ENCODE peak calls at places on chromosomes 5 and 9, in seven cellular contexts. I is GM23248, Y is endothelial cell of umbilical vein, N is adrenal gland, A is GM23338, Q is aorta, K is mesendoderm. F is an unnamed sample.

GRCh38 chr5:165887147-165887546 is 2381.7 kb downstream of the MAT2B start:
- DNase-seq in Q (no peak), N (no peak), I (no peak), A (no peak), K (no peak), Y (no peak), F (no peak)

GRCh38 chr9:69307446-69308216 is 17.4 kb upstream of the ENTREP1 start:
- DNase-seq in K (peak; percentile 96), N (no peak), A (peak; percentile 91), Y (peak; percentile 54), I (peak; percentile 41), Q (no peak), F (no peak)

GRCh38 chr5:111747336-111747735 is 9.7 kb downstream of the NREP start:
- DNase-seq in Y (peak; percentile 30), N (no peak), A (no peak), I (peak; percentile 77), Q (no peak), K (no peak), F (no peak)

GRCh38 chr5:96146675-96147074 is 185.0 kb upstream of the ELL2 start:
- DNase-seq in Q (no peak), A (peak; percentile 8), K (peak; percentile 49), I (peak; percentile 90), N (no peak), Y (peak; percentile 6), F (no peak)

GRCh38 chr9:123484130-123484529 is 128.1 kb downstream of the CRB2 start:
- DNase-seq in I (no peak), Q (no peak), N (no peak), A (no peak), K (no peak), Y (no peak), F (no peak)

GRCh38 chr9:18770509-18770908 is 262.5 kb downstream of the SAXO1 start:
- DNase-seq in I (no peak), N (no peak), Q (no peak), Y (no peak), K (no peak), A (no peak), F (no peak)

GRCh38 chr9:111068816-111069215 is 30.5 kb upstream of the LPAR1 start:
- DNase-seq in N (no peak), A (no peak), Q (no peak), Y (no peak), I (peak; percentile 76), K (no peak), F (no peak)

GRCh38 chr5:161165998-161166660 is 314.1 kb upstream of the ATP10B start:
- DNase-seq in N (no peak), Q (no peak), I (no peak), K (no peak), A (peak; percentile 13), Y (no peak), F (no peak)

GRCh38 chr5:3251784-3252183 is 343.8 kb upstream of the IRX1 start:
- DNase-seq in I (no peak), Q (no peak), A (peak; percentile 45), K (peak; percentile 31), Y (no peak), N (no peak), F (no peak)

GRCh38 chr5:123785160-123786001 is 273.4 kb downstream of the CSNK1G3 start:
- DNase-seq in A (peak; percentile 17), Y (peak; percentile 54), I (peak; percentile 64), N (no peak), Q (no peak), K (no peak), F (no peak)

GRCh38 chr5:146662229-146662628 is 146.2 kb upstream of the GPR151 start:
- DNase-seq in N (no peak), Q (no peak), Y (peak; percentile 51), A (peak; percentile 72), I (no peak), K (peak; percentile 43), F (no peak)

GRCh38 chr9:94813379-94813778 is 86.9 kb downstream of the AOPEP start:
- DNase-seq in A (no peak), Y (no peak), I (no peak), Q (no peak), N (no peak), K (no peak), F (no peak)

GRCh38 chr9:94819161-94819677 is 92.7 kb downstream of the AOPEP start:
- DNase-seq in Y (no peak), N (peak; percentile 29), Q (no peak), K (no peak), A (no peak), I (no peak), F (peak; percentile 23)

GRCh38 chr9:94821098-94821930 is 94.8 kb downstream of the AOPEP start:
- DNase-seq in A (no peak), I (no peak), N (no peak), Q (no peak), Y (no peak), K (no peak), F (no peak)

GRCh38 chr9:94817291-94818195 is 91.0 kb downstream of the AOPEP start:
- DNase-seq in Y (no peak), Q (no peak), I (no peak), N (no peak), K (no peak), A (no peak), F (no peak)

DNA sequence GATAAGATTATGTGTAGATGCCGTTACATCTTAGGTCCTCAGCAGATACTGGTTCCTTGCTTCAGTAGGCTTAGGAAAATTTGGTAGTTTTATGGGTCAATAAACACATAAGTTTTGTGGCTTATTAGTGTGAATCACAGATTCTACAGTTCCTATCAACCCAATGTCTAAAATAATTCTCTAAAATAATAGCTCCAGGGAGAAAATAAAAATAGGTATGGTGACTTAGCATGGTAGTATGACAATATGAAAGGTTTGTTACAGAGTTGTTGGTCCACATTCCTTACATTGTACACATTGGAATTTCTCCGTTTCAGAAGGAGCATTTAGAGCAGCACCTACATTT is 91.7 kb downstream of the AOPEP start:
- DNase-seq in K (no peak), N (no peak), A (no peak), Y (no peak), I (no peak), Q (no peak), F (no peak)
- H3K27ac ChIP-seq in K (no peak overlapping the region), N (no peak overlapping the region), A (no peak overlapping the region), Y (no peak overlapping the region), I (no peak overlapping the region), Q (no peak overlapping the region), F (peak overlapping the region; percentile 19)

DNA sequence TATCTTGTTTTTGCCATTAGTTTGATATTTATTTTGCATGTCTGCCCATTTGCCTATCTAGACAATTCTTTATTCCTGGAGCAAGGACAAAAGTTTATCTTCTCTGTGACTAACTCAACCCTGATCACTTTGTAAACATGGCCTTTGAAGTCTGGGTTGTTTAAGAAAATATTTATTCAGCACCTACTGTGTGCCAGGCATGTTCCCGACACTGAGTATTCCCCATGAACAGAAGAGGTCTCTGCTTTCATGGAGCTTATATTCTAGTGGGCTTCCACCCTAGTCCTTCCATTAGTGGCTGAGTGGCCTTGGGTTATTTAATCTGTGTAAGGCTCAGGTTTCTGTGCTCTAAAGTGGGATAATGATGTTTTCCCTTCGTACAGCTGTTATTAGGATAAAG is 49.7 kb downstream of the SEMA6A start:
- DNase-seq in Q (no peak), K (no peak), A (no peak), Y (no peak), N (no peak), I (no peak), F (no peak)
- H3K27ac ChIP-seq in Q (no peak overlapping the region), K (no peak overlapping the region), A (no peak overlapping the region), Y (no peak overlapping the region), N (peak overlapping the region; percentile 53), I (no peak overlapping the region), F (no peak overlapping the region)

DNA sequence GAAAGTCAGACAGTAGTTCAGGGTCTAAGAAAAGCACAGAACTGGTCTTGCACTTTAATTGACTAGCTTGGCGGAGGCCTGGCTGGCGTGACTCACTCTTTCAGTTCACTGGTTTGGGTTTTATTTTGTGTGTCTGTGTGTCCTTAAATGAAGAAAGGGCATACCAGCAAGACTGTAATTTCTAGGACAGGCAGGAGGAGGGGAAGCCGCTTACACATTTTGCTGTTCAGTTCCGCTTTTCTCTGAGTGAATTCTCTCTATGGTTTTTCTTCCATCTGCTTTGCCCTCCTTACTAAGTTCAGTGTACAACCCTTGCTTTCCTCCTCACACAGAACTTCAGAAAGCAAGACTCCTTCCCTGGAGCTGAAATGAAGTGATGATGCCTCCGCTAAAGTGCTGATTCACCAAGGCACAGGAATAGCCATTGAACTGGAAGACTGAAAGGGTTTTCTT is 150.8 kb downstream of the MEF2C start:
- DNase-seq in Q (peak; percentile 87), N (peak; percentile 72), A (no peak), Y (no peak), I (peak; percentile 85), K (no peak), F (no peak)
- H3K27ac ChIP-seq in Q (peak overlapping the region; percentile 100), N (peak overlapping the region; percentile 78), A (no peak overlapping the region), Y (no peak overlapping the region), I (peak overlapping the region; percentile 62), K (no peak overlapping the region), F (peak overlapping the region; percentile 63)

GRCh38 chr9:127884427-127884911 is 7.0 kb upstream of the AK1 start:
- DNase-seq in N (peak; percentile 71), Y (no peak), I (no peak), K (no peak), A (no peak), Q (peak; percentile 85), F (no peak)
- H3K27ac ChIP-seq in N (no peak overlapping the region), Y (no peak overlapping the region), I (no peak overlapping the region), K (no peak overlapping the region), A (no peak overlapping the region), Q (no peak overlapping the region), F (peak overlapping the region; percentile 26)

GRCh38 chr9:26955921-26956886 is at the start of gene IFT74:
- DNase-seq in N (peak; percentile 99), K (peak; percentile 99), Y (peak; percentile 98), I (peak; percentile 100), A (peak; percentile 99), Q (peak; percentile 99), F (peak; percentile 99)
- H3K27ac ChIP-seq in N (peak within 1 kb of the TSS; percentile 86), K (peak within 1 kb of the TSS; percentile 13), Y (peak within 1 kb of the TSS; percentile 76), I (peak within 1 kb of the TSS; percentile 92), A (peak within 1 kb of the TSS; percentile 69), Q (peak within 1 kb of the TSS; percentile 69), F (peak within 1 kb of the TSS; percentile 85)